ENCODE peak calls at places on chromosomes 5 and 9, in nine cellular contexts. One of them, this sample, is unnamed. For H3K36me3, the result is how much of the 10 kb centered on the place peaks cover.

GRCh38 chr9:136078025-136078424 is 17.1 kb downstream of the NACC2 start:
- DNase-seq in HepG2: no peak
- DNase-seq in heart right ventricle: no peak
- DNase-seq in NT2/D1: no peak
- DNase-seq in mesendoderm: no peak
- DNase-seq in CD8-positive, alpha-beta memory T cell: peak
- DNase-seq in endothelial cell of umbilical vein: no peak
- DNase-seq in small intestine: no peak
- DNase-seq in heart left ventricle: no peak
- DNase-seq in this sample: no peak

GRCh38 chr9:136717399-136717798 is 5.0 kb downstream of the DIPK1B start:
- DNase-seq in HepG2: no peak
- DNase-seq in heart right ventricle: no peak
- DNase-seq in NT2/D1: no peak
- DNase-seq in mesendoderm: no peak
- DNase-seq in CD8-positive, alpha-beta memory T cell: no peak
- DNase-seq in endothelial cell of umbilical vein: no peak
- DNase-seq in small intestine: no peak
- DNase-seq in heart left ventricle: no peak
- DNase-seq in this sample: no peak

GRCh38 chr9:33430942-33431341 is 16.5 kb downstream of the AQP3 start:
- DNase-seq in HepG2: no peak
- DNase-seq in heart right ventricle: no peak
- DNase-seq in NT2/D1: no peak
- DNase-seq in mesendoderm: no peak
- DNase-seq in CD8-positive, alpha-beta memory T cell: no peak
- DNase-seq in endothelial cell of umbilical vein: no peak
- DNase-seq in small intestine: no peak
- DNase-seq in heart left ventricle: no peak
- DNase-seq in this sample: no peak

GRCh38 chr9:89418112-89418872 is 79.6 kb downstream of the SEMA4D start:
- DNase-seq in HepG2: no peak
- DNase-seq in heart right ventricle: no peak
- DNase-seq in NT2/D1: no peak
- DNase-seq in mesendoderm: no peak
- DNase-seq in CD8-positive, alpha-beta memory T cell: no peak
- DNase-seq in endothelial cell of umbilical vein: no peak
- DNase-seq in small intestine: no peak
- DNase-seq in heart left ventricle: no peak
- DNase-seq in this sample: no peak

GRCh38 chr5:61263072-61263471 is 69.0 kb upstream of the ZSWIM6 start:
- DNase-seq in HepG2: no peak
- DNase-seq in heart right ventricle: no peak
- DNase-seq in NT2/D1: no peak
- DNase-seq in mesendoderm: no peak
- DNase-seq in CD8-positive, alpha-beta memory T cell: no peak
- DNase-seq in endothelial cell of umbilical vein: no peak
- DNase-seq in small intestine: no peak
- DNase-seq in heart left ventricle: no peak
- DNase-seq in this sample: no peak

GRCh38 chr5:175202461-175203065 is 241.4 kb downstream of the DRD1 start:
- DNase-seq in HepG2: no peak
- DNase-seq in heart right ventricle: no peak
- DNase-seq in NT2/D1: no peak
- DNase-seq in mesendoderm: no peak
- DNase-seq in CD8-positive, alpha-beta memory T cell: no peak
- DNase-seq in endothelial cell of umbilical vein: no peak
- DNase-seq in small intestine: peak
- DNase-seq in heart left ventricle: no peak
- DNase-seq in this sample: no peak

GRCh38 chr5:149210968-149211495 is 60.6 kb upstream of the AFAP1L1 start:
- DNase-seq in HepG2: no peak
- DNase-seq in heart right ventricle: peak
- DNase-seq in NT2/D1: no peak
- DNase-seq in mesendoderm: peak
- DNase-seq in CD8-positive, alpha-beta memory T cell: peak
- DNase-seq in endothelial cell of umbilical vein: no peak
- DNase-seq in small intestine: no peak
- DNase-seq in heart left ventricle: no peak
- DNase-seq in this sample: no peak

GRCh38 chr9:35733109-35733541 is 659 bp downstream of the CREB3 start:
- DNase-seq in HepG2: peak
- DNase-seq in heart right ventricle: no peak
- DNase-seq in NT2/D1: peak
- DNase-seq in mesendoderm: peak
- DNase-seq in CD8-positive, alpha-beta memory T cell: no peak
- DNase-seq in endothelial cell of umbilical vein: peak
- DNase-seq in small intestine: peak
- DNase-seq in heart left ventricle: no peak
- DNase-seq in this sample: peak

GRCh38 chr9:8136477-8136876 is 336.9 kb upstream of the DMAC1 start:
- DNase-seq in HepG2: no peak
- DNase-seq in heart right ventricle: no peak
- DNase-seq in NT2/D1: no peak
- DNase-seq in mesendoderm: no peak
- DNase-seq in CD8-positive, alpha-beta memory T cell: no peak
- DNase-seq in endothelial cell of umbilical vein: no peak
- DNase-seq in small intestine: no peak
- DNase-seq in heart left ventricle: no peak
- DNase-seq in this sample: no peak

GRCh38 chr5:178231736-178232123 is 872 bp downstream of the PHYKPL start:
- DNase-seq in HepG2: no peak
- DNase-seq in heart right ventricle: no peak
- DNase-seq in NT2/D1: no peak
- DNase-seq in mesendoderm: no peak
- DNase-seq in CD8-positive, alpha-beta memory T cell: no peak
- DNase-seq in endothelial cell of umbilical vein: no peak
- DNase-seq in small intestine: no peak
- DNase-seq in heart left ventricle: no peak
- DNase-seq in this sample: no peak

GRCh38 chr9:92501671-92502393 is 19.5 kb upstream of the ASPN start:
- DNase-seq in HepG2: peak
- DNase-seq in heart right ventricle: no peak
- DNase-seq in NT2/D1: no peak
- DNase-seq in mesendoderm: peak
- DNase-seq in CD8-positive, alpha-beta memory T cell: no peak
- DNase-seq in endothelial cell of umbilical vein: peak
- DNase-seq in small intestine: peak
- DNase-seq in heart left ventricle: no peak
- DNase-seq in this sample: peak

GRCh38 chr9:130173462-130173876 is 1.3 kb downstream of the NCS1 start:
- DNase-seq in HepG2: no peak
- DNase-seq in heart right ventricle: no peak
- DNase-seq in NT2/D1: no peak
- DNase-seq in mesendoderm: no peak
- DNase-seq in CD8-positive, alpha-beta memory T cell: no peak
- DNase-seq in endothelial cell of umbilical vein: no peak
- DNase-seq in small intestine: no peak
- DNase-seq in heart left ventricle: no peak
- DNase-seq in this sample: no peak

GRCh38 chr9:129401623-129402340 is 219.1 kb downstream of the C9orf50 start:
- DNase-seq in HepG2: no peak
- DNase-seq in heart right ventricle: peak
- DNase-seq in NT2/D1: no peak
- DNase-seq in mesendoderm: peak
- DNase-seq in CD8-positive, alpha-beta memory T cell: no peak
- DNase-seq in endothelial cell of umbilical vein: no peak
- DNase-seq in small intestine: no peak
- DNase-seq in heart left ventricle: peak
- DNase-seq in this sample: no peak

GRCh38 chr5:31717586-31717985 is 78.7 kb downstream of the PDZD2 start:
- DNase-seq in HepG2: no peak
- DNase-seq in heart right ventricle: no peak
- DNase-seq in NT2/D1: no peak
- DNase-seq in mesendoderm: no peak
- DNase-seq in CD8-positive, alpha-beta memory T cell: no peak
- DNase-seq in endothelial cell of umbilical vein: no peak
- DNase-seq in small intestine: no peak
- DNase-seq in heart left ventricle: no peak
- DNase-seq in this sample: no peak
- H3K4me3 ChIP-seq in HepG2: no peak
- H3K4me3 ChIP-seq in heart right ventricle: no peak
- H3K4me3 ChIP-seq in NT2/D1: no peak
- H3K4me3 ChIP-seq in mesendoderm: no peak
- H3K4me3 ChIP-seq in CD8-positive, alpha-beta memory T cell: no peak
- H3K4me3 ChIP-seq in endothelial cell of umbilical vein: no peak
- H3K4me3 ChIP-seq in small intestine: no peak
- H3K4me3 ChIP-seq in heart left ventricle: no peak
- H3K4me3 ChIP-seq in this sample: no peak

DNA sequence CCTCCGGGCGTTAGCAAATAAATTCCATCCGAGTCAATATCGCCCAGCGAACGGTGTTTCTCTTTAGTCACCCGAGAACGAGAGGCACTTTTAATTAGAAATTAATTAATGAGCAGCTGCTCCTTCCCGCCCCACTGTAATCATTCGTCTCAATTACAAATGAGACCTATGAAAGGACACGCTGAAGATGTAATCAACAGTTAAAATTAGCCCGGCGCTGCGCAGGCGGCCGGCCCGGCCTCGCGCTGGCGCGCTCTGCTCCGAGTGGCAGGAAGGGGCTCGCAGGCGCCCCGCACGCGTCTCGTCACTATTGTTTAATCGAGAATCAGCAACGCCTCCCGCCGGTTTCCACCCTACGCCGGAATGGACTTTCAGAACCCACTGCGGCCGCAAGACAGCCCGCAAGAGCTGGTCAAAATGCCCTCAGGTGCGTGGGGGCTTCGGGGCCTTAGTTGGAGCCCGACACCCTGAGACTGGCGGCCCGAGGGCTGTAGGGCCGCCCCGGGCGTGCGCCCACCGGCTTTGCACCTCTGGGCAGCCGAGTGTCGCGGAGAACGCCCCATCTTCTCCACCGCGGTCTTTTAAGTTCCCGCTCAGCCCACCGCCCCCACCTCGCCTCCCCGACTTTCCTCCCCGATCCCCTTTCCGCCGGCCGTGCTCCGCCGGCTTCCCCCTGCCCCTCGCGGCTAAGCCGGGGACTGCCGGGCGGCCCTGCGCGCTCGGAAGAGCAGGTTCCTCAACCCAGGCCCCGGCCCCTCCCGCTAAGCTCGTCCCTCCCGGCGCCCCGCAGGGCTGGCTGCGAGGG is 597 bp upstream of the IRX4 start:
- DNase-seq in HepG2: no peak
- DNase-seq in heart right ventricle: no peak
- DNase-seq in NT2/D1: no peak
- DNase-seq in mesendoderm: peak
- DNase-seq in CD8-positive, alpha-beta memory T cell: no peak
- DNase-seq in endothelial cell of umbilical vein: no peak
- DNase-seq in small intestine: no peak
- DNase-seq in heart left ventricle: no peak
- DNase-seq in this sample: no peak
- H3K36me3 ChIP-seq in HepG2: under half
- H3K36me3 ChIP-seq in heart right ventricle: under half
- H3K36me3 ChIP-seq in NT2/D1: under half
- H3K36me3 ChIP-seq in mesendoderm: under half
- H3K36me3 ChIP-seq in CD8-positive, alpha-beta memory T cell: under half
- H3K36me3 ChIP-seq in endothelial cell of umbilical vein: under half
- H3K36me3 ChIP-seq in small intestine: under half
- H3K36me3 ChIP-seq in heart left ventricle: under half
- H3K36me3 ChIP-seq in this sample: under half

GRCh38 chr5:119333421-119333851 is 22.4 kb upstream of the TNFAIP8 start:
- DNase-seq in HepG2: no peak
- DNase-seq in heart right ventricle: no peak
- DNase-seq in NT2/D1: no peak
- DNase-seq in mesendoderm: no peak
- DNase-seq in CD8-positive, alpha-beta memory T cell: no peak
- DNase-seq in endothelial cell of umbilical vein: no peak
- DNase-seq in small intestine: no peak
- DNase-seq in heart left ventricle: no peak
- DNase-seq in this sample: no peak

GRCh38 chr5:119335261-119335677 is 20.6 kb upstream of the TNFAIP8 start:
- DNase-seq in HepG2: no peak
- DNase-seq in heart right ventricle: no peak
- DNase-seq in NT2/D1: no peak
- DNase-seq in mesendoderm: no peak
- DNase-seq in CD8-positive, alpha-beta memory T cell: no peak
- DNase-seq in endothelial cell of umbilical vein: no peak
- DNase-seq in small intestine: no peak
- DNase-seq in heart left ventricle: no peak
- DNase-seq in this sample: no peak

GRCh38 chr5:119336846-119337564 is 18.8 kb upstream of the TNFAIP8 start:
- DNase-seq in HepG2: no peak
- DNase-seq in heart right ventricle: no peak
- DNase-seq in NT2/D1: no peak
- DNase-seq in mesendoderm: no peak
- DNase-seq in CD8-positive, alpha-beta memory T cell: no peak
- DNase-seq in endothelial cell of umbilical vein: no peak
- DNase-seq in small intestine: peak
- DNase-seq in heart left ventricle: no peak
- DNase-seq in this sample: no peak

GRCh38 chr5:119338326-119338957 is 17.4 kb upstream of the TNFAIP8 start:
- DNase-seq in HepG2: no peak
- DNase-seq in heart right ventricle: no peak
- DNase-seq in NT2/D1: no peak
- DNase-seq in mesendoderm: no peak
- DNase-seq in CD8-positive, alpha-beta memory T cell: no peak
- DNase-seq in endothelial cell of umbilical vein: no peak
- DNase-seq in small intestine: no peak
- DNase-seq in heart left ventricle: no peak
- DNase-seq in this sample: no peak

DNA sequence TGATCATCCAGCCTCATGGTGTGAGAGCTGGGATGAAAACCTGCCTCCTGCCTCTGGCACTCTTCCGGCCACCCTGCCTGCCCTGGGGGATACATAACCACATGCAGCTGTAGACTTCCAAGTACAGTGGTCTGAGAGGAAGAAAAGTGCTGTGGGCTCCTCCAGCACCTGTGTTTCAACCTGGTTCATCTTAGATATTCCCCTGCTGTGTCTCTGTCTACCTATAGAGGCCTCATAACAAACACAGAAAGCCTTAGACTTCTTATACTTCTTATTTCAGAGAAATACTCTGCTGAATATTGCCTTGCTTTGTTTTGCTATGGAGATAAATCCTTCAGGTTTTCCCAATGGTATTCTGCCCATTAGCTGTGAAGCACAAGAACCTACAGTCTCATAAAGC is 19.6 kb upstream of the TNFAIP8 start:
- DNase-seq in HepG2: no peak
- DNase-seq in heart right ventricle: no peak
- DNase-seq in NT2/D1: no peak
- DNase-seq in mesendoderm: no peak
- DNase-seq in CD8-positive, alpha-beta memory T cell: no peak
- DNase-seq in endothelial cell of umbilical vein: no peak
- DNase-seq in small intestine: no peak
- DNase-seq in heart left ventricle: no peak
- DNase-seq in this sample: no peak
- H3K4me3 ChIP-seq in HepG2: no peak
- H3K4me3 ChIP-seq in heart right ventricle: no peak
- H3K4me3 ChIP-seq in NT2/D1: no peak
- H3K4me3 ChIP-seq in mesendoderm: no peak
- H3K4me3 ChIP-seq in CD8-positive, alpha-beta memory T cell: peak
- H3K4me3 ChIP-seq in endothelial cell of umbilical vein: no peak
- H3K4me3 ChIP-seq in small intestine: no peak
- H3K4me3 ChIP-seq in heart left ventricle: no peak
- H3K4me3 ChIP-seq in this sample: no peak

DNA sequence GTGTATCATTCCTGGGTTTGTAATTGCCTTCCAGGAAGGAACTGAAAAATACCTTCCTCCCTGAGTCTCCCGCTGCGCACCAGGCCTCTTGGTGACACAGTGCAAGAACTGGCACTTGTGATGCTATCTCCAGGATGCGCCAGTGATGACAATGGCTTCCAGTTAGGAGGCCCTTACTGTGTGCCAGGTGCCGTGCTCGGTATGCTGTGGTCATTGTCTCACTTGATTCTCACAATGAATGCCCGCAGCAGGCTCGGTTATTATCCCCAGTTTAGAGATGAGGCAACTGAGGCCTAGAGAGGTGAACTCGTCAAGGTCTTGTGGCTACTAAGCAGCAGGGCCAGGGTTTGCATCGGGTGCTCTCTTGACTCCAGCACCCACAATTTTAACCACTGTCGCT is 31.5 kb upstream of the SLC2A8 start:
- DNase-seq in HepG2: no peak
- DNase-seq in heart right ventricle: no peak
- DNase-seq in NT2/D1: no peak
- DNase-seq in mesendoderm: no peak
- DNase-seq in CD8-positive, alpha-beta memory T cell: no peak
- DNase-seq in endothelial cell of umbilical vein: no peak
- DNase-seq in small intestine: no peak
- DNase-seq in heart left ventricle: no peak
- DNase-seq in this sample: peak
- H3K36me3 ChIP-seq in HepG2: under half
- H3K36me3 ChIP-seq in heart right ventricle: under half
- H3K36me3 ChIP-seq in NT2/D1: under half
- H3K36me3 ChIP-seq in mesendoderm: under half
- H3K36me3 ChIP-seq in CD8-positive, alpha-beta memory T cell: under half
- H3K36me3 ChIP-seq in endothelial cell of umbilical vein: under half
- H3K36me3 ChIP-seq in small intestine: under half
- H3K36me3 ChIP-seq in heart left ventricle: under half
- H3K36me3 ChIP-seq in this sample: under half

This sample was measured in testis.